ENCODE peak calls at places on chromosomes 3 and 15, in seven cellular contexts. One of them, this sample, is unnamed.

GRCh38 chr3:146274833-146275232 is 23.9 kb upstream of the PLSCR4 start:
- DNase-seq in activated B cell treated with CpG ODN at 0.5 μM for 24 hours: no peak
- DNase-seq in fibroblast of lung: peak
- DNase-seq in kidney: no peak
- DNase-seq in coronary artery: no peak
- DNase-seq in chondrocyte: no peak
- DNase-seq in endothelial cell: no peak
- DNase-seq in this sample: no peak

GRCh38 chr3:58588030-58588614 is 10.9 kb upstream of the FAM107A start:
- DNase-seq in kidney: no peak
- DNase-seq in fibroblast of lung: peak
- DNase-seq in chondrocyte: no peak
- DNase-seq in coronary artery: no peak
- DNase-seq in endothelial cell: peak
- DNase-seq in activated B cell treated with CpG ODN at 0.5 μM for 24 hours: no peak
- DNase-seq in this sample: peak

GRCh38 chr3:177590826-177591225 is 393.5 kb upstream of the TBL1XR1 start:
- DNase-seq in chondrocyte: no peak
- DNase-seq in kidney: no peak
- DNase-seq in fibroblast of lung: no peak
- DNase-seq in activated B cell treated with CpG ODN at 0.5 μM for 24 hours: no peak
- DNase-seq in coronary artery: no peak
- DNase-seq in endothelial cell: no peak
- DNase-seq in this sample: no peak

GRCh38 chr3:37218206-37218605 is 43.8 kb upstream of the LRRFIP2 start:
- DNase-seq in fibroblast of lung: no peak
- DNase-seq in activated B cell treated with CpG ODN at 0.5 μM for 24 hours: no peak
- DNase-seq in endothelial cell: no peak
- DNase-seq in kidney: no peak
- DNase-seq in coronary artery: no peak
- DNase-seq in chondrocyte: no peak
- DNase-seq in this sample: no peak

GRCh38 chr3:132231633-132232032 is 85.6 kb upstream of the ACP3 start:
- DNase-seq in activated B cell treated with CpG ODN at 0.5 μM for 24 hours: no peak
- DNase-seq in coronary artery: no peak
- DNase-seq in endothelial cell: no peak
- DNase-seq in fibroblast of lung: peak
- DNase-seq in kidney: no peak
- DNase-seq in chondrocyte: no peak
- DNase-seq in this sample: no peak

GRCh38 chr3:185789134-185789533 is 35.7 kb downstream of the IGF2BP2 start:
- DNase-seq in kidney: no peak
- DNase-seq in coronary artery: no peak
- DNase-seq in chondrocyte: no peak
- DNase-seq in activated B cell treated with CpG ODN at 0.5 μM for 24 hours: no peak
- DNase-seq in fibroblast of lung: no peak
- DNase-seq in endothelial cell: no peak
- DNase-seq in this sample: no peak

GRCh38 chr3:101829066-101829830 is 20.1 kb upstream of the NFKBIZ start:
- DNase-seq in endothelial cell: no peak
- DNase-seq in coronary artery: peak
- DNase-seq in activated B cell treated with CpG ODN at 0.5 μM for 24 hours: no peak
- DNase-seq in fibroblast of lung: peak
- DNase-seq in chondrocyte: no peak
- DNase-seq in kidney: peak
- DNase-seq in this sample: no peak

GRCh38 chr3:42148982-42149432 is 57.9 kb downstream of the TRAK1 start:
- DNase-seq in fibroblast of lung: peak
- DNase-seq in chondrocyte: no peak
- DNase-seq in coronary artery: no peak
- DNase-seq in activated B cell treated with CpG ODN at 0.5 μM for 24 hours: no peak
- DNase-seq in kidney: no peak
- DNase-seq in endothelial cell: peak
- DNase-seq in this sample: peak

GRCh38 chr3:179544981-179545645 is 17.6 kb upstream of the ACTL6A start:
- DNase-seq in kidney: no peak
- DNase-seq in coronary artery: no peak
- DNase-seq in chondrocyte: no peak
- DNase-seq in endothelial cell: no peak
- DNase-seq in fibroblast of lung: peak
- DNase-seq in activated B cell treated with CpG ODN at 0.5 μM for 24 hours: no peak
- DNase-seq in this sample: no peak

GRCh38 chr3:48427630-48427962 is 2.3 kb downstream of the PLXNB1 start:
- DNase-seq in activated B cell treated with CpG ODN at 0.5 μM for 24 hours: no peak
- DNase-seq in endothelial cell: no peak
- DNase-seq in kidney: peak
- DNase-seq in chondrocyte: peak
- DNase-seq in fibroblast of lung: no peak
- DNase-seq in coronary artery: no peak
- DNase-seq in this sample: no peak

GRCh38 chr15:48904758-48905157 is 26.8 kb downstream of the EID1 start:
- DNase-seq in fibroblast of lung: no peak
- DNase-seq in activated B cell treated with CpG ODN at 0.5 μM for 24 hours: no peak
- DNase-seq in kidney: no peak
- DNase-seq in chondrocyte: no peak
- DNase-seq in coronary artery: no peak
- DNase-seq in endothelial cell: no peak
- DNase-seq in this sample: no peak

GRCh38 chr3:4949659-4950058 is 29.6 kb upstream of the BHLHE40 start:
- DNase-seq in kidney: no peak
- DNase-seq in chondrocyte: no peak
- DNase-seq in endothelial cell: no peak
- DNase-seq in activated B cell treated with CpG ODN at 0.5 μM for 24 hours: no peak
- DNase-seq in fibroblast of lung: no peak
- DNase-seq in coronary artery: no peak
- DNase-seq in this sample: no peak

GRCh38 chr15:35289029-35289617 is 204.0 kb upstream of the NANOGP8 start:
- DNase-seq in fibroblast of lung: peak
- DNase-seq in activated B cell treated with CpG ODN at 0.5 μM for 24 hours: no peak
- DNase-seq in endothelial cell: peak
- DNase-seq in coronary artery: no peak
- DNase-seq in kidney: no peak
- DNase-seq in chondrocyte: no peak
- DNase-seq in this sample: no peak

GRCh38 chr3:125374501-125374995 is 577 bp downstream of the ZNF148 start:
- DNase-seq in activated B cell treated with CpG ODN at 0.5 μM for 24 hours: no peak
- DNase-seq in fibroblast of lung: peak
- DNase-seq in coronary artery: no peak
- DNase-seq in kidney: peak
- DNase-seq in chondrocyte: no peak
- DNase-seq in endothelial cell: peak
- DNase-seq in this sample: peak

GRCh38 chr3:125379483-125379882 is 4.4 kb upstream of the ZNF148 start:
- DNase-seq in chondrocyte: no peak
- DNase-seq in activated B cell treated with CpG ODN at 0.5 μM for 24 hours: no peak
- DNase-seq in kidney: no peak
- DNase-seq in fibroblast of lung: no peak
- DNase-seq in endothelial cell: no peak
- DNase-seq in coronary artery: no peak
- DNase-seq in this sample: no peak

GRCh38 chr3:125375950-125376679 is 990 bp upstream of the ZNF148 start:
- DNase-seq in activated B cell treated with CpG ODN at 0.5 μM for 24 hours: no peak
- DNase-seq in kidney: no peak
- DNase-seq in chondrocyte: no peak
- DNase-seq in fibroblast of lung: peak
- DNase-seq in endothelial cell: no peak
- DNase-seq in coronary artery: no peak
- DNase-seq in this sample: no peak

GRCh38 chr3:125378762-125379161 is 3.6 kb upstream of the ZNF148 start:
- DNase-seq in endothelial cell: no peak
- DNase-seq in kidney: no peak
- DNase-seq in activated B cell treated with CpG ODN at 0.5 μM for 24 hours: no peak
- DNase-seq in fibroblast of lung: no peak
- DNase-seq in chondrocyte: no peak
- DNase-seq in coronary artery: no peak
- DNase-seq in this sample: no peak

DNA sequence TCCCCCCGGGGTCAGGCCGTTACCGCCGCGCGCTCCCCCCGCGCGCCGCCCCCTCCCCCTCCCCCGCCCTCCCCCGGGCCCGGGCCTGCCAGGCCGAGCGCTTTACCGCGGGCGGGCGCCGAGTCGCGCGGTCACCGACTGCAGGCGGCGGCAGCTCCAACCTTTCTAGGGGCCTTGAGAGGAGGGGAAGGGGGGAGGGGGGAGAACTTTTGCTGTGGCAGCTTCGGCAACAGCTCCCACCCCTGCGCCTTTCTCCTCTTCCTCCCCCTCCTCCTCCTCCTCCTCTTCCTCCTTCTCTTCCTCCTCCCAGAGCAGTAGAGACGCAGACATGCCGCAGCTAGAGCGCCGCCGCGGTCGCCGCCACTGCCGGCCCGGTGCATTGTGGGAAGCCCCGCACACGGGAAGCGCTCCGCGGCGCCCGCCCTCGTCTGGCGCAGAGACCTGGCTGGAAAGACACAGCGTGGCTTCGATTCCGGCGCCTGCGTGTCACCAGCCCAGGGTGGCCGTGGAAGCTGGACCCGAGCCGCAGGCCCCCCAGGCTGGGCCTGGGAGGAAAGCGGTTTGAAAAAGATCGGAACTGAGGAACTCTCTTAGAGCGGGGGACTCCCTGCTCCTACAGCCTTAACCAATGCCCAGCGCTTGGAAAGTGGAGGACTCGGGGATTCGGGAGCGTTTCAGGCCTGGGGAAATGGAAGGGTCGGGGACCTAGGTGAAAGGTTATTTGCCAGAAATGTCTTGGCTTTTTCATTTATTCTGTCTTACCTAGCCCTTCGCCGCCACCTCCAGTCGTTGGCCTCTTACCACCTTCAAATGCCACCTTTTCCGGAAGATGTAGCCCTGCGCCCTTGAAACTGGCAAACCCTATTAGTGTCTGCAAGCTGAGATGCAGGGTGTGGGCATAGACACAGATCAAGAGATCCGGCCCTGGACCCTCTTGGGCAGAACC is at the start of gene ZNF148:
- DNase-seq in kidney: peak
- DNase-seq in fibroblast of lung: peak
- DNase-seq in coronary artery: peak
- DNase-seq in endothelial cell: peak
- DNase-seq in activated B cell treated with CpG ODN at 0.5 μM for 24 hours: peak
- DNase-seq in chondrocyte: no peak
- DNase-seq in this sample: peak
- TF ChIP-seq CTCF in kidney: no peak
- TF ChIP-seq CTCF in fibroblast of lung: no peak
- TF ChIP-seq CTCF in coronary artery: no peak
- TF ChIP-seq CTCF in endothelial cell: no peak
- TF ChIP-seq CTCF in activated B cell treated with CpG ODN at 0.5 μM for 24 hours: no peak
- TF ChIP-seq CTCF in chondrocyte: peak
- TF ChIP-seq CTCF in this sample: peak

DNA sequence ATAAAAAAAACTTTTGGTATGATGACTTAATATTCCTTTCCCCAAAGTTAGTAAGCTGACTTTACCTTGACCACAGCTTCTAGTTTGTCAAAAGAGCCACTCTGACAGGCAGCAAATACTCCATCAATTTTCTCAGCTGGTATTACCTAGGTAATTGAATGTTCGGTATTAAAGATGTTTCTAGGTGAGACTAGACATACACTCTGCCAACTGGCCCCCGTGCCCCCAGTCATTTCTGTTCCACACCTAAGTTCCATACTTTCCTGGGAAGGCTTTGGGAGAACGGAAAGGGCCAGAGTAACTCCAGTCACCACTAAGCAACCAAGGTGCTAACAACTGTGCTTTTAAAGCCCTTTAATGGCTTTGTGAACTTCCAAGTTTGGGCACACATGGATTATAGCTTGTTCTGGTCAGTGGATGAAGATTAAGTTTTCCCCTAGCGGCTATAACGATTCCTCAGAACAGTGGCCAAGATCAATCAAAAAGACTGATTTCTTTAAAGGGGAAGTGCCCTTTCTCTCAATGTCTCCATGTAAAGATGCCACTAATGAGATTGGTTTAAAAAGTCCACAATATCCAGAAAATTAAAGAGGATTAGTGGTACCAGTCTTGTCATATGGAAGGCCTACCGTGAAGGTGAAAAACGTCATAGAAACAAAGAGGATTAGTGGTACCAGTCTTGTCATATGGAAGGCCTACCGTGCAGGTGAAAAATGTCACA is 7.0 kb downstream of the EIF4A2 start:
- DNase-seq in kidney: no peak
- DNase-seq in chondrocyte: no peak
- DNase-seq in activated B cell treated with CpG ODN at 0.5 μM for 24 hours: no peak
- DNase-seq in fibroblast of lung: peak
- DNase-seq in endothelial cell: no peak
- DNase-seq in coronary artery: no peak
- DNase-seq in this sample: no peak
- TF ChIP-seq CTCF in kidney: no peak
- TF ChIP-seq CTCF in chondrocyte: peak
- TF ChIP-seq CTCF in activated B cell treated with CpG ODN at 0.5 μM for 24 hours: no peak
- TF ChIP-seq CTCF in fibroblast of lung: no peak
- TF ChIP-seq CTCF in endothelial cell: no peak
- TF ChIP-seq CTCF in coronary artery: no peak
- TF ChIP-seq CTCF in this sample: no peak

DNA sequence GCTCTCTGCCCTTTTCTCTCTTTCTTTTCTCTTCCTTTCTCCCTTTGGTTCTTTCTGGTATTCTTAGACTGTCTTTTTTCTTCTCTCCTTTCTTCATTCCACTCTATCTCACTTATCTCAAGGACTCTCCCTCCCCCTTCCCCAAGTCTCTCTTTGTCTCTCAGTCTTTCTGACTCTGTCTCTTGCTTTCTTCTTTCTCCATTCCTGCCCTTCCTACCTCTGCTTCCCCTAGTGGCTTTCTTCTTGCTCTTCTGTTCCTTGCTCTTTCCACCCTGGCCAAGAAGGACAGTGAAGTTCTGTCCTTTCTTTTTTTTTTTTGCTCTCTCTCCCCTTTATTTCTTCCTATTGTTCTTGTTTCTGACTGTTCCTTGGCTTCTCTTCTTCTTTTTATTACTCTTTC is 22.3 kb upstream of the RPL39L start:
- DNase-seq in coronary artery: no peak
- DNase-seq in activated B cell treated with CpG ODN at 0.5 μM for 24 hours: no peak
- DNase-seq in fibroblast of lung: no peak
- DNase-seq in endothelial cell: no peak
- DNase-seq in kidney: no peak
- DNase-seq in chondrocyte: no peak
- DNase-seq in this sample: no peak
- TF ChIP-seq CTCF in coronary artery: no peak
- TF ChIP-seq CTCF in activated B cell treated with CpG ODN at 0.5 μM for 24 hours: no peak
- TF ChIP-seq CTCF in fibroblast of lung: no peak
- TF ChIP-seq CTCF in endothelial cell: no peak
- TF ChIP-seq CTCF in kidney: no peak
- TF ChIP-seq CTCF in chondrocyte: no peak
- TF ChIP-seq CTCF in this sample: no peak

GRCh38 chr3:72949016-72949415 is 47.6 kb upstream of the PPP4R2 start:
- DNase-seq in endothelial cell: no peak
- DNase-seq in activated B cell treated with CpG ODN at 0.5 μM for 24 hours: no peak
- DNase-seq in chondrocyte: no peak
- DNase-seq in coronary artery: no peak
- DNase-seq in fibroblast of lung: no peak
- DNase-seq in kidney: no peak
- DNase-seq in this sample: no peak

GRCh38 chr3:72950801-72951200 is 45.8 kb upstream of the PPP4R2 start:
- DNase-seq in activated B cell treated with CpG ODN at 0.5 μM for 24 hours: no peak
- DNase-seq in chondrocyte: no peak
- DNase-seq in kidney: no peak
- DNase-seq in endothelial cell: no peak
- DNase-seq in coronary artery: no peak
- DNase-seq in fibroblast of lung: no peak
- DNase-seq in this sample: no peak

GRCh38 chr3:72947715-72948507 is 48.7 kb upstream of the PPP4R2 start:
- DNase-seq in activated B cell treated with CpG ODN at 0.5 μM for 24 hours: no peak
- DNase-seq in chondrocyte: no peak
- DNase-seq in coronary artery: no peak
- DNase-seq in fibroblast of lung: no peak
- DNase-seq in kidney: no peak
- DNase-seq in endothelial cell: no peak
- DNase-seq in this sample: no peak

GRCh38 chr3:72951259-72951722 is 45.3 kb upstream of the PPP4R2 start:
- DNase-seq in fibroblast of lung: no peak
- DNase-seq in endothelial cell: no peak
- DNase-seq in coronary artery: no peak
- DNase-seq in activated B cell treated with CpG ODN at 0.5 μM for 24 hours: no peak
- DNase-seq in chondrocyte: no peak
- DNase-seq in kidney: no peak
- DNase-seq in this sample: no peak

GRCh38 chr3:72950372-72950771 is 46.2 kb upstream of the PPP4R2 start:
- DNase-seq in chondrocyte: no peak
- DNase-seq in fibroblast of lung: no peak
- DNase-seq in endothelial cell: no peak
- DNase-seq in kidney: no peak
- DNase-seq in coronary artery: no peak
- DNase-seq in activated B cell treated with CpG ODN at 0.5 μM for 24 hours: no peak
- DNase-seq in this sample: no peak
- TF ChIP-seq CTCF in chondrocyte: no peak
- TF ChIP-seq CTCF in fibroblast of lung: no peak
- TF ChIP-seq CTCF in endothelial cell: no peak
- TF ChIP-seq CTCF in kidney: no peak
- TF ChIP-seq CTCF in coronary artery: no peak
- TF ChIP-seq CTCF in activated B cell treated with CpG ODN at 0.5 μM for 24 hours: no peak
- TF ChIP-seq CTCF in this sample: no peak

This sample was measured in progenitor cell of endocrine pancreas.